ENCODE peak calls at places on chromosome 1, in six cellular contexts. T is AG04450, L is foreskin fibroblast, X is cardiac muscle cell, M is natural killer cell, I is GM12865. F is an unnamed sample.
A peak's percentile ranks its signal among the peaks of the same experiment; 100 is the strongest.

GRCh38 chr1:1304331-1305299 is 3.1 kb downstream of the ACAP3 start:
- DNase-seq in X (peak; percentile 66), M (no peak), I (no peak), L (peak; percentile 89), T (peak; percentile 65), F (no peak)

GRCh38 chr1:177032434-177032833 is 132.1 kb downstream of the ASTN1 start:
- DNase-seq in T (no peak), X (no peak), I (no peak), M (no peak), L (no peak), F (no peak)

GRCh38 chr1:108815566-108815965 is 41.3 kb downstream of the AKNAD1 start:
- DNase-seq in L (no peak), I (no peak), T (no peak), X (no peak), M (no peak), F (no peak)

GRCh38 chr1:99728494-99729235 is 37.8 kb downstream of the FRRS1 start:
- DNase-seq in T (no peak), M (no peak), X (peak; percentile 9), L (peak; percentile 25), I (no peak), F (no peak)

GRCh38 chr1:176479920-176480319 is 16.9 kb downstream of the PAPPA2 start:
- DNase-seq in L (no peak), I (no peak), M (no peak), T (no peak), X (peak; percentile 28), F (no peak)

GRCh38 chr1:180219776-180220175 is 10.3 kb upstream of the LHX4 start:
- DNase-seq in I (no peak), M (no peak), T (no peak), X (no peak), L (no peak), F (no peak)

GRCh38 chr1:14516974-14517812 is 81.3 kb upstream of the KAZN start:
- DNase-seq in I (peak; percentile 82), X (no peak), L (peak; percentile 94), M (no peak), T (peak; percentile 45), F (peak; percentile 43)

GRCh38 chr1:42852608-42852980 is 6.2 kb downstream of the ZNF691 start:
- DNase-seq in M (no peak), L (peak; percentile 61), X (no peak), I (no peak), T (no peak), F (no peak)

GRCh38 chr1:19661721-19662228 is 2.9 kb upstream of the HTR6 start:
- DNase-seq in X (peak; percentile 52), I (peak; percentile 62), M (no peak), T (no peak), L (peak; percentile 73), F (no peak)

GRCh38 chr1:206111528-206111927 is 5.7 kb downstream of the AVPR1B start:
- DNase-seq in T (no peak), L (no peak), X (no peak), I (no peak), M (no peak), F (no peak)

GRCh38 chr1:203564024-203564423 is 62.6 kb upstream of the ATP2B4 start:
- DNase-seq in X (no peak), T (no peak), M (no peak), L (peak; percentile 56), I (no peak), F (no peak)

GRCh38 chr1:151777317-151777716 is 13.0 kb downstream of the TDRKH start:
- DNase-seq in X (no peak), I (no peak), T (no peak), M (no peak), L (no peak), F (no peak)

GRCh38 chr1:161032409-161032808 is 6.4 kb downstream of the TSTD1 start:
- DNase-seq in L (no peak), M (no peak), I (no peak), X (peak; percentile 35), T (no peak), F (no peak)

GRCh38 chr1:28329395-28330153 is 734 bp downstream of the MED18 start:
- DNase-seq in X (peak; percentile 14), T (no peak), I (peak; percentile 65), M (no peak), L (peak; percentile 44), F (no peak)

GRCh38 chr1:151537112-151537511 is 3.0 kb upstream of the TUFT1 start:
- DNase-seq in T (peak; percentile 95), X (no peak), M (no peak), I (no peak), L (peak; percentile 87), F (no peak)

GRCh38 chr1:244810221-244810620 is 25.2 kb upstream of the COX20 start:
- DNase-seq in I (no peak), X (no peak), T (no peak), L (no peak), M (no peak), F (no peak)

GRCh38 chr1:162699366-162699765 is 67.1 kb downstream of the DDR2 start:
- DNase-seq in T (no peak), I (no peak), L (peak; percentile 37), M (no peak), X (no peak), F (no peak)

GRCh38 chr1:58607391-58607790 is 30.3 kb upstream of the TACSTD2 start:
- DNase-seq in I (no peak), M (no peak), X (no peak), T (no peak), L (no peak), F (no peak)

GRCh38 chr1:175434268-175434860 is 241.8 kb upstream of the KIAA0040 start:
- DNase-seq in I (peak; percentile 44), T (no peak), M (no peak), L (no peak), X (no peak), F (no peak)

GRCh38 chr1:151494741-151495281 is 16.4 kb upstream of the CGN start:
- DNase-seq in X (no peak), M (no peak), T (no peak), I (peak; percentile 37), L (peak; percentile 75), F (no peak)

GRCh38 chr1:20540281-20540680 is 12.1 kb upstream of the FAM43B start:
- DNase-seq in I (no peak), M (no peak), X (no peak), T (no peak), L (peak; percentile 50), F (no peak)

GRCh38 chr1:69410893-69411292 is 156.8 kb upstream of the LRRC7 start:
- DNase-seq in T (no peak), X (no peak), L (no peak), I (no peak), M (no peak), F (no peak)

GRCh38 chr1:46295306-46295705 is 8.1 kb downstream of the LRRC41 start:
- DNase-seq in L (no peak), I (no peak), X (no peak), T (no peak), M (no peak), F (no peak)

GRCh38 chr1:48673725-48674124 is 103.0 kb downstream of the BEND5 start:
- DNase-seq in L (no peak), I (no peak), M (no peak), X (peak; percentile 54), T (no peak), F (no peak)
- TF ChIP-seq CTCF in L (no peak), I (no peak), M (no peak), X (peak; percentile 9), T (no peak), F (peak; percentile 40)

DNA sequence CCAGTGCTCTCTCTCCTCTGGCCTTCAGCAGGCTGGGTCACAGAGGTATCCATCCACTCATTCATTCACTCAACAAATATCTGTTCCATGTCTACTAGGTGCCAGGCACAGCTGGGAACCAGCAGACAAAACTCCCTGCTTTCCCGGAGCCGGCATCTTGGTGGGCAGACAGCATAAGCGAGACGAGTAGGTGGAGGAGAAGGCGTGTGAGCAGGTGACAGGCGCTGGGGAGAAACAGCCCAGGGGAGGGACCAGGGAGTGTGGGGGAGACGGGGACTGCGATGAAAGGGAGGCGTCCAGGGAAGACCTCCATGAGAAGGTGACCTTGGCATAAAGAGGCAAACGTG is 11.0 kb upstream of the KCNAB2 start:
- DNase-seq in X (no peak), M (no peak), L (no peak), T (no peak), I (no peak), F (no peak)
- TF ChIP-seq CTCF in X (no peak), M (no peak), L (no peak), T (no peak), I (no peak), F (no peak)

DNA sequence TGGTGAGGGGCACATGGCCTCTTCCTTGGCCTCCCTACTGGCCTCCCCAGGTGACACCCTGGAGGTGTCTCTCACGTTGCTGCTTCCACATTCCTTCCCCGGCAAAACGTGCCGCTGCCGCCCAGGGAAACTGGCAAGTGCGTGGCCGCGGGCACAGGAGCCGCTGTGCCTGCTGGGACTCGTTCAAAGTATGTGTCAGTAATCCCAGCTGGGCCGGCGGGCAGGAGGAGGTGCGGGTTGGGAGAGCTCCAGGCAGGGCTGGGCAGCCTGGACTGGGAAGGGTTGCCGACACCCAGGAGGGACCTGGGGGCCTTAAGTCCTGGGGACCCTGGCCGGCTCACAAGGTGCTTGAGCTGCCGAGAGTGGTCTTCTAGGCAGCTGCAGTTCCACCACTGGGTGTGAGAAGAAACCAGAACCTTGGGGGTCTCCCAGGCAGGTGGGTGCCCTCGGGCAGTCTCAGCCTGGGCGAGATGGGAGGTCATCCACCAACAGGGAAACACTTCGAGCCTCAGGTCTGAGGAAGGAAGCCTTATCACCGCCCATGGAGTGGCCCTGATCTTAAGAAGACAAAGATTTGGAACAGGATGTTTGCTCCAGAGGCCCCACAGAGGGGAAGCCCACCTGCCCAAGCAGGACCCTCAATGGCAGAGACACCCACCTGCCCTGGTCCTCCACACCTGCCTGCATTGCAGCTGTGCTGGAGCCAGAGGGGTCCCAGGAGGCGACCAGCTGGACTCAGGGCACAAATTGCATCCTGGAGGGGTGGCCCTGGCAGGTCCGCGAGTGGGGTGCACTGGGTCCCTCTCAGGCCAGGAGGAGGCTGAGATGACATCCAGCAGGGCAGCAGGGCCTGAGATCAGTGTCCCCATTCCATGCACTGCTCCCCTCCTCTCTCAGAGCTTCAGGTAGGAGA is 6.8 kb downstream of the WNT3A start:
- DNase-seq in X (no peak), M (peak; percentile 11), L (no peak), T (no peak), I (no peak), F (no peak)
- TF ChIP-seq CTCF in X (no peak), M (no peak), L (no peak), T (no peak), I (no peak), F (no peak)

DNA sequence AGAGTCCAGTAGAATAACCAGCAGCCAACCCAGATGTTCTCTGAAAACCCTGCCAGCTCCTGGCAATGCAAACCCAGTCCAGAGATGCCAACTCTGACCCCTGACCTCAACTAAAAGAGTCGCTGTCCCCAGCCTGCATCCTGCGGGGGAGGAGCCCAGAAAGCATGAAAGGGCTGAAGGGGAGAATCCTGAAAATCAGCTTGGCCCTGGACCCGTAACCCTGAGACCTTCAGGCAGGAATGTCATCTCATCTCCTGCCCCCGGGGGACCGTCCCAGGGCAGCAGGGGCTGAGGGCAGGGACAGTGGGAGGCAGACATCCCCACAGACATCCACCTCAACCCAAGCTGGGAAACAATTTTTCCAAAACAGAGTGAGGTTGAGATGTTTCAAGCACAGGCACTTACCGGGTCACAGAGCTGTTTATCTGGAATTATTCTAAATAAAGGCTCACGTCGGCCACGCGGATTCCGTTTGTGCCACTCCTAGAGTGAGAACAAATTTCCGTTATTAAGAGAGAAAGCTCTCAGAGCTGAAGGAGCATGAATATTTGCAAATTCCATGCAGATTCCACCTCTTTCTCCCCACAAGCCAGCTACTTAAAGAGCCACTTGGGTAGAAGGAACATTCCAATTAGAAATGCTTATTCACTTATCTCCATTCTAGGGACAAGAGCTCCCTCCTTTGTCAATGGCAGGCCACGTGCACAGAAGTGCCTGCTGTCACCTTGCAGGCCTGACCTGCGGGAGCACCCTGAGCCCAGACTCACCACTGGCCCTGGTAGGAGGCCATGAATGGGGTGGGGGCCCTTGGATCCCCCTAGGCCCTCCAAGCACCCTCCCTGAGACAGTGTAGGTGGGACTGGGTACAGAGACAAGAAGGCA is 240.2 kb downstream of the NPHP4 start:
- DNase-seq in T (no peak), L (no peak), M (no peak), I (no peak), X (peak; percentile 55), F (no peak)
- TF ChIP-seq CTCF in T (no peak), L (no peak), M (no peak), I (no peak), X (no peak), F (no peak)

F was measured in GM12864.